ENCODE peak calls at places on chromosomes 7 and 10, in eight cellular contexts. N is HuH-7; L is astrocyte of the cerebellum; K is EH; B is EL; H is neural progenitor cell; S is stimulated activated CD4-positive, alpha-beta T cell treated with anti-CD3 and anti-CD28 coated beads, Interleukin-15, amount 100 ng/mL, for 24 hours; E is SW 1271. Z is an unnamed sample.

GRCh38 chr10:688621-689426 is 644 bp downstream of the DIP2C start:
- DNase-seq in K (peak; percentile 55), S (no peak), L (no peak), H (peak; percentile 76), E (no peak), B (peak; percentile 41), N (peak; percentile 63), Z (peak; percentile 36)

GRCh38 chr7:44884553-44885393 is 557 bp downstream of the PURB start:
- DNase-seq in N (no peak), E (no peak), L (no peak), K (peak; percentile 77), H (peak; percentile 77), B (peak; percentile 68), S (peak; percentile 60), Z (peak; percentile 75)

GRCh38 chr10:113930482-113931057 is 76.1 kb downstream of the NHLRC2 start:
- DNase-seq in H (no peak), N (no peak), E (no peak), K (no peak), B (no peak), S (no peak), L (no peak), Z (no peak)

GRCh38 chr10:79318369-79318768 is 28.9 kb upstream of the PPIF start:
- DNase-seq in E (no peak), K (no peak), L (no peak), N (no peak), S (no peak), H (no peak), B (no peak), Z (no peak)

GRCh38 chr10:87723500-87723899 is 63.8 kb downstream of the PAPSS2 start:
- DNase-seq in K (peak; percentile 44), E (no peak), S (no peak), B (no peak), N (peak; percentile 18), L (no peak), H (no peak), Z (no peak)

GRCh38 chr10:80458263-80458625 is 4.1 kb downstream of the TSPAN14 start:
- DNase-seq in S (no peak), L (no peak), H (no peak), K (no peak), B (no peak), E (no peak), N (no peak), Z (no peak)

GRCh38 chr10:122301055-122301810 is 30.1 kb downstream of the BTBD16 start:
- DNase-seq in E (no peak), H (no peak), S (no peak), L (peak; percentile 22), N (no peak), B (peak; percentile 18), K (peak; percentile 81), Z (peak; percentile 43)

GRCh38 chr7:132246591-132246990 is 329.7 kb downstream of the PLXNA4 start:
- DNase-seq in S (no peak), N (no peak), H (no peak), K (no peak), E (no peak), L (no peak), B (no peak), Z (no peak)

GRCh38 chr10:115861455-115861854 is 411.6 kb downstream of the GFRA1 start:
- DNase-seq in N (no peak), H (no peak), L (no peak), S (no peak), E (no peak), K (no peak), B (peak; percentile 6), Z (no peak)

GRCh38 chr7:108261560-108262255 is 131.5 kb upstream of the LAMB4 start:
- DNase-seq in K (no peak), H (no peak), L (no peak), B (no peak), E (no peak), N (no peak), S (no peak), Z (no peak)

GRCh38 chr7:44249639-44250234 is 49.0 kb downstream of the YKT6 start:
- DNase-seq in S (no peak), L (no peak), H (no peak), K (no peak), B (no peak), E (no peak), N (no peak), Z (no peak)

GRCh38 chr7:27155816-27156507 is 513 bp downstream of the HOXA7 start:
- DNase-seq in H (peak; percentile 47), E (no peak), K (peak; percentile 52), N (peak; percentile 77), S (no peak), L (no peak), B (peak; percentile 52), Z (no peak)

GRCh38 chr7:131424219-131424822 is 96.6 kb downstream of the MKLN1 start:
- DNase-seq in E (no peak), H (peak; percentile 20), K (peak; percentile 56), B (peak; percentile 44), S (no peak), L (peak; percentile 37), N (no peak), Z (peak; percentile 31)

GRCh38 chr10:14603539-14604102 is 171.1 kb downstream of the FAM107B start:
- DNase-seq in N (no peak), L (no peak), K (peak; percentile 30), H (peak; percentile 67), S (peak; percentile 40), E (no peak), B (no peak), Z (peak; percentile 30)

GRCh38 chr10:50234486-50234885 is 16.8 kb downstream of the ASAH2 start:
- DNase-seq in E (no peak), L (no peak), S (no peak), N (no peak), H (no peak), B (no peak), K (no peak), Z (no peak)

GRCh38 chr10:34454590-34455289 is 360.4 kb downstream of the PARD3 start:
- DNase-seq in B (no peak), H (no peak), S (no peak), N (no peak), K (peak; percentile 5), L (no peak), E (no peak), Z (peak; percentile 44)

GRCh38 chr7:28484276-28484675 is 72.0 kb downstream of the CREB5 start:
- DNase-seq in K (no peak), S (no peak), H (no peak), N (no peak), L (no peak), B (no peak), E (no peak), Z (no peak)

GRCh38 chr10:31075434-31075833 is 43.8 kb upstream of the ZNF438 start:
- DNase-seq in K (peak; percentile 92), H (no peak), L (peak; percentile 91), E (peak; percentile 49), S (no peak), B (peak; percentile 88), N (no peak), Z (peak; percentile 75)

GRCh38 chr10:16497911-16498310 is 23.8 kb downstream of the C1QL3 start:
- DNase-seq in E (no peak), L (no peak), N (no peak), B (peak; percentile 30), S (no peak), K (peak; percentile 17), H (peak; percentile 54), Z (no peak)

GRCh38 chr10:104925232-104925851 is 284.3 kb downstream of the SORCS3 start:
- DNase-seq in H (peak; percentile 75), B (peak; percentile 7), S (peak; percentile 49), E (no peak), L (peak; percentile 4), N (peak; percentile 16), K (peak; percentile 32), Z (no peak)

Z was measured in fibroblast of gingiva.